ENCODE peak calls at places on chromosomes 7 and 10, in nine cellular contexts. One of them, this sample, is unnamed.

GRCh38 chr7:22325671-22326070 is 31.3 kb downstream of the RAPGEF5 start:
- DNase-seq in HCT116: no peak
- DNase-seq in GM23248: no peak
- DNase-seq in neuronal stem cell: no peak
- DNase-seq in fibroblast of lung: no peak
- DNase-seq in K562: no peak
- DNase-seq in colonic mucosa: no peak
- DNase-seq in adipocyte: no peak
- DNase-seq in IMR-90: no peak
- DNase-seq in this sample: no peak

GRCh38 chr7:80428161-80429054 is 83.5 kb downstream of the GNAT3 start:
- DNase-seq in HCT116: peak; percentile 54
- DNase-seq in GM23248: peak; percentile 75
- DNase-seq in neuronal stem cell: peak; percentile 12
- DNase-seq in fibroblast of lung: peak; percentile 82
- DNase-seq in K562: no peak
- DNase-seq in colonic mucosa: peak; percentile 24
- DNase-seq in adipocyte: peak; percentile 84
- DNase-seq in IMR-90: peak; percentile 79
- DNase-seq in this sample: peak; percentile 30

GRCh38 chr7:127290801-127291361 is 38.1 kb upstream of the GRM8 start:
- DNase-seq in HCT116: no peak
- DNase-seq in GM23248: peak; percentile 6
- DNase-seq in neuronal stem cell: no peak
- DNase-seq in fibroblast of lung: no peak
- DNase-seq in K562: no peak
- DNase-seq in colonic mucosa: no peak
- DNase-seq in adipocyte: no peak
- DNase-seq in IMR-90: peak; percentile 0
- DNase-seq in this sample: no peak

GRCh38 chr10:30373596-30374327 is 24.7 kb upstream of the MTPAP start:
- DNase-seq in HCT116: no peak
- DNase-seq in GM23248: no peak
- DNase-seq in neuronal stem cell: no peak
- DNase-seq in fibroblast of lung: no peak
- DNase-seq in K562: no peak
- DNase-seq in colonic mucosa: no peak
- DNase-seq in adipocyte: no peak
- DNase-seq in IMR-90: no peak
- DNase-seq in this sample: no peak

GRCh38 chr10:110303681-110304080 is 1.0 kb downstream of the SMNDC1 start:
- DNase-seq in HCT116: no peak
- DNase-seq in GM23248: peak; percentile 37
- DNase-seq in neuronal stem cell: no peak
- DNase-seq in fibroblast of lung: no peak
- DNase-seq in K562: no peak
- DNase-seq in colonic mucosa: no peak
- DNase-seq in adipocyte: no peak
- DNase-seq in IMR-90: no peak
- DNase-seq in this sample: no peak

GRCh38 chr7:16422917-16423316 is 1.6 kb upstream of the CRPPA start:
- DNase-seq in HCT116: no peak
- DNase-seq in GM23248: no peak
- DNase-seq in neuronal stem cell: no peak
- DNase-seq in fibroblast of lung: no peak
- DNase-seq in K562: peak; percentile 52
- DNase-seq in colonic mucosa: no peak
- DNase-seq in adipocyte: no peak
- DNase-seq in IMR-90: no peak
- DNase-seq in this sample: no peak

GRCh38 chr7:10973942-10974716 is 457 bp downstream of the PHF14 start:
- DNase-seq in HCT116: no peak
- DNase-seq in GM23248: peak; percentile 74
- DNase-seq in neuronal stem cell: no peak
- DNase-seq in fibroblast of lung: peak; percentile 49
- DNase-seq in K562: peak; percentile 44
- DNase-seq in colonic mucosa: peak; percentile 48
- DNase-seq in adipocyte: peak; percentile 60
- DNase-seq in IMR-90: peak; percentile 44
- DNase-seq in this sample: peak; percentile 25

GRCh38 chr7:51014811-51015210 is 232.1 kb upstream of the GRB10 start:
- DNase-seq in HCT116: no peak
- DNase-seq in GM23248: no peak
- DNase-seq in neuronal stem cell: no peak
- DNase-seq in fibroblast of lung: no peak
- DNase-seq in K562: no peak
- DNase-seq in colonic mucosa: no peak
- DNase-seq in adipocyte: no peak
- DNase-seq in IMR-90: no peak
- DNase-seq in this sample: no peak

GRCh38 chr10:129041916-129042315 is 425.1 kb upstream of the MGMT start:
- DNase-seq in HCT116: no peak
- DNase-seq in GM23248: no peak
- DNase-seq in neuronal stem cell: no peak
- DNase-seq in fibroblast of lung: no peak
- DNase-seq in K562: peak; percentile 7
- DNase-seq in colonic mucosa: no peak
- DNase-seq in adipocyte: no peak
- DNase-seq in IMR-90: no peak
- DNase-seq in this sample: no peak

GRCh38 chr10:6786579-6787031 is 206.5 kb upstream of the PRKCQ start:
- DNase-seq in HCT116: no peak
- DNase-seq in GM23248: peak; percentile 88
- DNase-seq in neuronal stem cell: no peak
- DNase-seq in fibroblast of lung: peak; percentile 77
- DNase-seq in K562: peak; percentile 11
- DNase-seq in colonic mucosa: no peak
- DNase-seq in adipocyte: peak; percentile 93
- DNase-seq in IMR-90: peak; percentile 79
- DNase-seq in this sample: no peak

GRCh38 chr7:28998110-28998509 is 40.0 kb upstream of the TRIL start:
- DNase-seq in HCT116: no peak
- DNase-seq in GM23248: no peak
- DNase-seq in neuronal stem cell: no peak
- DNase-seq in fibroblast of lung: peak; percentile 27
- DNase-seq in K562: no peak
- DNase-seq in colonic mucosa: no peak
- DNase-seq in adipocyte: no peak
- DNase-seq in IMR-90: no peak
- DNase-seq in this sample: no peak

DNA sequence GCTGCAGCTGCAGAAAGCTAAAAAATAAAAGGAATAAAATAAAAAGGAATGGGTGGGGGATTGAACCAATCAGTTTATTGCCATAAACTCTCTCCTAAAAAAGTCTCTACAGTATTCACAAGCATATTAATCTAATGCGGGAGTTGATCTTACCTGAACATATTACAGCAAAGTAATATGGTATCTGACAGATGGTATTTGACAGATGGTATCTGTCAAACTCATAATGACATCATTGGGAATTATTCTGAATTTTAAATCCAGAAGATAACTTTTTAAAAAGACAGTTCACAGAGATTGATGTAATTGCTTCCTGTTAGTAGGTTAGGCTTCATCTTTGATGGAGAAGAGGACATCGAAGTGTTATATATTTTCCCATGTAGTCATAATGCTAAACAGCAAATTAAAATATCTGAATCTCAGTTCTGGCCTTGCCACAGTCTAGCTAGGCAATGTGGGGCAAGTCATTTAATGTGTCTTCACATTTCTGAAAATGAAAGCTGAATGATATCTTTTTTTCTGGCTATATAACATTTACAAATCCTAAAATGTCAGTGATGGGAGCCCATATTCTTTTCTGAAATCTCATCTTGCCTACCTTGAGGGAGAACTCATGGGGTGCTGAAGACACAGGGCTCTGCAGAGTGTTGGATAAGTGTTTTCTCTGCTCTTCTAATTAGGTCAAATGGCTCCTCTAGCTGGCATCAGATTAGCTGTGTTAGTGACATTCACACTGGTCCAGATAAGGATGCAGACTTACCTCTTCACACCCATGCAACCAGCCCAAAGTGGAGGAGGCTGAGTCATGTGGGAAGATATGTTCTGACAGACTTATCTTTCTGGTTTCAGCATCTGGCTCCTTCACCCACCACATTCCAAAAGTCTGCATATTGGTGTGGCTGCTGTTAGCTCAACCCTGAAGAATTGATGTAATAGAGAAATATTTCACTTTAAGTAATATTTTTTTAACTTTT is 2.1 kb upstream of the LIPM start:
- DNase-seq in HCT116: no peak
- DNase-seq in GM23248: peak; percentile 72
- DNase-seq in neuronal stem cell: no peak
- DNase-seq in fibroblast of lung: peak; percentile 21
- DNase-seq in K562: no peak
- DNase-seq in colonic mucosa: no peak
- DNase-seq in adipocyte: peak; percentile 67
- DNase-seq in IMR-90: peak; percentile 72
- DNase-seq in this sample: no peak
- H3K27me3 ChIP-seq in HCT116: no peaks in the 10 kb centered on the region
- H3K27me3 ChIP-seq in GM23248: no peaks in the 10 kb centered on the region
- H3K27me3 ChIP-seq in neuronal stem cell: no peaks in the 10 kb centered on the region
- H3K27me3 ChIP-seq in fibroblast of lung: no peaks in the 10 kb centered on the region
- H3K27me3 ChIP-seq in K562: no peaks in the 10 kb centered on the region
- H3K27me3 ChIP-seq in colonic mucosa: no peaks in the 10 kb centered on the region
- H3K27me3 ChIP-seq in adipocyte: no peaks in the 10 kb centered on the region
- H3K27me3 ChIP-seq in IMR-90: peaks cover 6% of the 10 kb centered on the region
- H3K27me3 ChIP-seq in this sample: no peaks in the 10 kb centered on the region

DNA sequence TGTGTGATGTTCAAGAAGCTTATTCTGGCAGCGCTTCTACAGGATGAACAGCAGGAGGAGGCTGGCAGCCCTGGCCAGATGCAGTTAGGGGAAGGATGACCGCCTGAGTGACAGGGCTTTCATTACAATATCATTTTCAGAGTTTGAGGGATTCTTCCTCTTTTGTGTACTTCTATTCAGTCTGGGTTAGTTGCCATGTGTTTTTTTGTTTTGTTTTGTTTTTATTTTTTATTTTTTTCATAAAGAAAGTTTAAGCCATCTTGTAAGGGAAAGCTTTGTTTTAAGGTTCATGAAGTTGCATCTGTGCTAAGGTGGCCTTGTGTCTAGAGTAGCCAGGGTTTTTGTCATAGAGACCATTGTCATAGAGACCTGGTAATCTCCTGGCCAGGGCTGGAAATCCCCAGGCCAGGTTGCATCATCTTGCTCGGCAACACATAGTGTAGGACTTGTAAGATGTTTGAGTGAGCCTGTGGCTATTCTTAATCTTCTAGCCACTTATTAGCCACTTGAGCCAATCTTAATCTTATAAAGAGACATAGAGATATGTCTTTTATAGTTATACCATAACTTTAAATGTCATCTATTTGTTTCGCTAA is 230.5 kb upstream of the TMEM229A start:
- DNase-seq in HCT116: peak; percentile 28
- DNase-seq in GM23248: no peak
- DNase-seq in neuronal stem cell: no peak
- DNase-seq in fibroblast of lung: peak; percentile 49
- DNase-seq in K562: no peak
- DNase-seq in colonic mucosa: no peak
- DNase-seq in adipocyte: peak; percentile 7
- DNase-seq in IMR-90: peak; percentile 54
- DNase-seq in this sample: no peak
- H3K9ac ChIP-seq in HCT116: no peak overlapping the region
- H3K9ac ChIP-seq in GM23248: no peak overlapping the region
- H3K9ac ChIP-seq in neuronal stem cell: no peak overlapping the region
- H3K9ac ChIP-seq in fibroblast of lung: no peak overlapping the region
- H3K9ac ChIP-seq in K562: no peak overlapping the region
- H3K9ac ChIP-seq in colonic mucosa: no peak overlapping the region
- H3K9ac ChIP-seq in adipocyte: no peak overlapping the region
- H3K9ac ChIP-seq in IMR-90: no peak overlapping the region
- H3K9ac ChIP-seq in this sample: no peak overlapping the region

GRCh38 chr10:79022565-79023488 is 45.9 kb upstream of the ZMIZ1 start:
- DNase-seq in HCT116: peak; percentile 35
- DNase-seq in GM23248: no peak
- DNase-seq in neuronal stem cell: no peak
- DNase-seq in fibroblast of lung: peak; percentile 37
- DNase-seq in K562: peak; percentile 96
- DNase-seq in colonic mucosa: no peak
- DNase-seq in adipocyte: no peak
- DNase-seq in IMR-90: no peak
- DNase-seq in this sample: peak; percentile 11
- H3K27me3 ChIP-seq in HCT116: no peaks in the 10 kb centered on the region
- H3K27me3 ChIP-seq in GM23248: no peaks in the 10 kb centered on the region
- H3K27me3 ChIP-seq in neuronal stem cell: no peaks in the 10 kb centered on the region
- H3K27me3 ChIP-seq in fibroblast of lung: peaks cover 2% of the 10 kb centered on the region
- H3K27me3 ChIP-seq in K562: no peaks in the 10 kb centered on the region
- H3K27me3 ChIP-seq in colonic mucosa: no peaks in the 10 kb centered on the region
- H3K27me3 ChIP-seq in adipocyte: no peaks in the 10 kb centered on the region
- H3K27me3 ChIP-seq in IMR-90: peaks cover 5% of the 10 kb centered on the region
- H3K27me3 ChIP-seq in this sample: no peaks in the 10 kb centered on the region

GRCh38 chr7:69185170-69185569 is 413.1 kb upstream of the AUTS2 start:
- DNase-seq in HCT116: no peak
- DNase-seq in GM23248: no peak
- DNase-seq in neuronal stem cell: no peak
- DNase-seq in fibroblast of lung: no peak
- DNase-seq in K562: no peak
- DNase-seq in colonic mucosa: no peak
- DNase-seq in adipocyte: no peak
- DNase-seq in IMR-90: no peak
- DNase-seq in this sample: no peak
- H3K9ac ChIP-seq in HCT116: no peak overlapping the region
- H3K9ac ChIP-seq in GM23248: no peak overlapping the region
- H3K9ac ChIP-seq in neuronal stem cell: no peak overlapping the region
- H3K9ac ChIP-seq in fibroblast of lung: no peak overlapping the region
- H3K9ac ChIP-seq in K562: no peak overlapping the region
- H3K9ac ChIP-seq in colonic mucosa: no peak overlapping the region
- H3K9ac ChIP-seq in adipocyte: no peak overlapping the region
- H3K9ac ChIP-seq in IMR-90: no peak overlapping the region
- H3K9ac ChIP-seq in this sample: no peak overlapping the region

GRCh38 chr10:131777162-131777561 is 123.6 kb upstream of the PPP2R2D start:
- DNase-seq in HCT116: no peak
- DNase-seq in GM23248: no peak
- DNase-seq in neuronal stem cell: no peak
- DNase-seq in fibroblast of lung: no peak
- DNase-seq in K562: no peak
- DNase-seq in colonic mucosa: no peak
- DNase-seq in adipocyte: no peak
- DNase-seq in IMR-90: no peak
- DNase-seq in this sample: no peak

GRCh38 chr10:131776496-131776895 is 124.3 kb upstream of the PPP2R2D start:
- DNase-seq in HCT116: no peak
- DNase-seq in GM23248: no peak
- DNase-seq in neuronal stem cell: no peak
- DNase-seq in fibroblast of lung: no peak
- DNase-seq in K562: no peak
- DNase-seq in colonic mucosa: no peak
- DNase-seq in adipocyte: no peak
- DNase-seq in IMR-90: no peak
- DNase-seq in this sample: no peak

GRCh38 chr10:131775444-131775832 is 125.4 kb upstream of the PPP2R2D start:
- DNase-seq in HCT116: no peak
- DNase-seq in GM23248: no peak
- DNase-seq in neuronal stem cell: no peak
- DNase-seq in fibroblast of lung: no peak
- DNase-seq in K562: no peak
- DNase-seq in colonic mucosa: no peak
- DNase-seq in adipocyte: no peak
- DNase-seq in IMR-90: no peak
- DNase-seq in this sample: no peak

GRCh38 chr10:131774618-131775443 is 126.0 kb upstream of the PPP2R2D start:
- DNase-seq in HCT116: no peak
- DNase-seq in GM23248: no peak
- DNase-seq in neuronal stem cell: no peak
- DNase-seq in fibroblast of lung: no peak
- DNase-seq in K562: no peak
- DNase-seq in colonic mucosa: no peak
- DNase-seq in adipocyte: no peak
- DNase-seq in IMR-90: no peak
- DNase-seq in this sample: no peak

GRCh38 chr10:131775833-131776232 is 125.0 kb upstream of the PPP2R2D start:
- DNase-seq in HCT116: no peak
- DNase-seq in GM23248: no peak
- DNase-seq in neuronal stem cell: no peak
- DNase-seq in fibroblast of lung: no peak
- DNase-seq in K562: peak; percentile 10
- DNase-seq in colonic mucosa: no peak
- DNase-seq in adipocyte: no peak
- DNase-seq in IMR-90: no peak
- DNase-seq in this sample: no peak
- H3K27me3 ChIP-seq in HCT116: no peaks in the 10 kb centered on the region
- H3K27me3 ChIP-seq in GM23248: no peaks in the 10 kb centered on the region
- H3K27me3 ChIP-seq in neuronal stem cell: no peaks in the 10 kb centered on the region
- H3K27me3 ChIP-seq in fibroblast of lung: no peaks in the 10 kb centered on the region
- H3K27me3 ChIP-seq in K562: peaks cover 26% of the 10 kb centered on the region
- H3K27me3 ChIP-seq in colonic mucosa: no peaks in the 10 kb centered on the region
- H3K27me3 ChIP-seq in adipocyte: peaks cover 8% of the 10 kb centered on the region
- H3K27me3 ChIP-seq in IMR-90: no peaks in the 10 kb centered on the region
- H3K27me3 ChIP-seq in this sample: no peaks in the 10 kb centered on the region